ENCODE peak calls at places on chromosomes 3 and 15, in nine cellular contexts. B, D, U, W, K, J, I, Z and H are unnamed samples.

GRCh38 chr3:192444096-192444790 is 283.1 kb downstream of the FGF12 start:
- DNase-seq in B (peak), D (peak), U (peak), W (peak), K (peak), J (peak), I (peak), Z (peak), H (peak)

GRCh38 chr3:66297260-66297863 is 76.6 kb downstream of the SLC25A26 start:
- DNase-seq in B (peak), D (peak), U (no peak), W (peak), K (no peak), J (no peak), I (no peak), Z (no peak), H (peak)

GRCh38 chr15:74798388-74799254 is 14.0 kb upstream of the LMAN1L start:
- DNase-seq in B (no peak), D (no peak), U (no peak), W (no peak), K (peak), J (peak), I (peak), Z (no peak), H (no peak)

GRCh38 chr15:47422901-47423300 is 294.4 kb upstream of the SEMA6D start:
- DNase-seq in B (no peak), D (no peak), U (no peak), W (peak), K (no peak), J (no peak), I (no peak), Z (no peak), H (peak)

GRCh38 chr15:80953001-80953952 is 36.3 kb downstream of the MESD start:
- DNase-seq in B (peak), D (peak), U (no peak), W (peak), K (no peak), J (no peak), I (no peak), Z (no peak), H (peak)

GRCh38 chr3:169100616-169101015 is 562.9 kb downstream of the MECOM start:
- DNase-seq in B (no peak), D (no peak), U (no peak), W (no peak), K (no peak), J (no peak), I (no peak), Z (no peak), H (no peak)

GRCh38 chr3:99808163-99808794 is 9.4 kb upstream of the CMSS1 start:
- DNase-seq in B (peak), D (peak), U (peak), W (peak), K (no peak), J (no peak), I (peak), Z (peak), H (peak)

GRCh38 chr3:116059421-116060096 is 385.7 kb downstream of the LSAMP start:
- DNase-seq in B (peak), D (peak), U (no peak), W (peak), K (no peak), J (no peak), I (peak), Z (peak), H (peak)

GRCh38 chr3:101784850-101785613 is 6.0 kb downstream of the NXPE3 start:
- DNase-seq in B (no peak), D (no peak), U (peak), W (no peak), K (no peak), J (no peak), I (no peak), Z (no peak), H (no peak)

GRCh38 chr15:39025331-39025730 is 460.7 kb upstream of the RASGRP1 start:
- DNase-seq in B (peak), D (no peak), U (no peak), W (peak), K (peak), J (no peak), I (no peak), Z (no peak), H (peak)

GRCh38 chr3:45343947-45344346 is 44.4 kb upstream of the LARS2 start:
- DNase-seq in B (no peak), D (peak), U (peak), W (peak), K (no peak), J (no peak), I (no peak), Z (no peak), H (peak)

GRCh38 chr15:64883097-64883581 is 28.6 kb upstream of the ANKDD1A start:
- DNase-seq in B (peak), D (peak), U (peak), W (peak), K (no peak), J (no peak), I (no peak), Z (no peak), H (peak)

GRCh38 chr3:114569186-114569585 is 275.4 kb downstream of the TIGIT start:
- DNase-seq in B (no peak), D (no peak), U (no peak), W (peak), K (no peak), J (no peak), I (no peak), Z (no peak), H (no peak)

GRCh38 chr15:61132211-61132610 is 96.9 kb downstream of the RORA start:
- DNase-seq in B (no peak), D (no peak), U (no peak), W (no peak), K (no peak), J (no peak), I (no peak), Z (no peak), H (no peak)

GRCh38 chr15:33191641-33192040 is 2.9 kb downstream of the FMN1 start:
- DNase-seq in B (no peak), D (no peak), U (no peak), W (no peak), K (no peak), J (no peak), I (no peak), Z (no peak), H (no peak)

GRCh38 chr15:80694624-80695098 is 449 bp upstream of the ABHD17C start:
- DNase-seq in B (peak), D (peak), U (peak), W (peak), K (peak), J (peak), I (no peak), Z (no peak), H (no peak)

GRCh38 chr15:48607846-48608245 is 37.7 kb downstream of the FBN1 start:
- DNase-seq in B (no peak), D (no peak), U (no peak), W (no peak), K (no peak), J (no peak), I (no peak), Z (no peak), H (no peak)

GRCh38 chr3:65170357-65171090 is 482.7 kb upstream of the ADAMTS9 start:
- DNase-seq in B (peak), D (peak), U (peak), W (peak), K (peak), J (peak), I (peak), Z (peak), H (peak)

GRCh38 chr3:59438492-59438891 is 388.7 kb upstream of the CFAP20DC start:
- DNase-seq in B (no peak), D (no peak), U (no peak), W (no peak), K (no peak), J (no peak), I (no peak), Z (no peak), H (no peak)

GRCh38 chr3:11438636-11439035 is 166.4 kb downstream of the ATG7 start:
- DNase-seq in B (no peak), D (peak), U (no peak), W (peak), K (no peak), J (peak), I (no peak), Z (no peak), H (peak)

GRCh38 chr3:127736801-127737539 is 64.2 kb downstream of the ABTB1 start:
- DNase-seq in B (no peak), D (no peak), U (no peak), W (no peak), K (no peak), J (no peak), I (no peak), Z (no peak), H (no peak)

GRCh38 chr3:170725285-170725731 is 139.4 kb upstream of the SLC7A14 start:
- DNase-seq in B (peak), D (peak), U (no peak), W (peak), K (no peak), J (no peak), I (no peak), Z (no peak), H (peak)
- TF ChIP-seq CTCF in B (peak), D (peak), U (no peak), W (no peak), K (no peak), J (no peak), I (no peak), Z (no peak), H (peak)

GRCh38 chr3:160673188-160673587 is 3.8 kb upstream of the ARL14 start:
- DNase-seq in B (no peak), D (no peak), U (no peak), W (no peak), K (no peak), J (no peak), I (no peak), Z (no peak), H (no peak)

GRCh38 chr3:160678447-160678846 is 1.5 kb downstream of the ARL14 start:
- DNase-seq in B (no peak), D (no peak), U (no peak), W (no peak), K (no peak), J (no peak), I (peak), Z (peak), H (no peak)

GRCh38 chr3:160677459-160677901 is 520 bp downstream of the ARL14 start:
- DNase-seq in B (peak), D (no peak), U (no peak), W (peak), K (no peak), J (no peak), I (peak), Z (no peak), H (no peak)

GRCh38 chr3:160676547-160677303 is at the start of gene ARL14:
- DNase-seq in B (peak), D (peak), U (no peak), W (peak), K (no peak), J (no peak), I (peak), Z (peak), H (peak)

GRCh38 chr3:160675566-160676124 is 1.3 kb upstream of the ARL14 start:
- DNase-seq in B (no peak), D (no peak), U (no peak), W (no peak), K (no peak), J (no peak), I (no peak), Z (no peak), H (no peak)
- H3K4me3 ChIP-seq in B (no peak), D (no peak), U (no peak), W (no peak), K (no peak), J (no peak), I (no peak), Z (no peak), H (no peak)

GRCh38 chr15:52161406-52161966 is 29.7 kb downstream of the GNB5 start:
- DNase-seq in B (no peak), D (no peak), U (no peak), W (no peak), K (no peak), J (no peak), I (no peak), Z (no peak), H (no peak)

GRCh38 chr15:52162876-52163275 is 28.3 kb downstream of the GNB5 start:
- DNase-seq in B (no peak), D (no peak), U (no peak), W (no peak), K (no peak), J (no peak), I (no peak), Z (no peak), H (no peak)

GRCh38 chr15:52164631-52165265 is 26.4 kb downstream of the GNB5 start:
- DNase-seq in B (peak), D (peak), U (peak), W (peak), K (no peak), J (no peak), I (no peak), Z (no peak), H (peak)

GRCh38 chr15:52162260-52162659 is 28.9 kb downstream of the GNB5 start:
- DNase-seq in B (peak), D (no peak), U (no peak), W (peak), K (no peak), J (no peak), I (no peak), Z (no peak), H (peak)

DNA sequence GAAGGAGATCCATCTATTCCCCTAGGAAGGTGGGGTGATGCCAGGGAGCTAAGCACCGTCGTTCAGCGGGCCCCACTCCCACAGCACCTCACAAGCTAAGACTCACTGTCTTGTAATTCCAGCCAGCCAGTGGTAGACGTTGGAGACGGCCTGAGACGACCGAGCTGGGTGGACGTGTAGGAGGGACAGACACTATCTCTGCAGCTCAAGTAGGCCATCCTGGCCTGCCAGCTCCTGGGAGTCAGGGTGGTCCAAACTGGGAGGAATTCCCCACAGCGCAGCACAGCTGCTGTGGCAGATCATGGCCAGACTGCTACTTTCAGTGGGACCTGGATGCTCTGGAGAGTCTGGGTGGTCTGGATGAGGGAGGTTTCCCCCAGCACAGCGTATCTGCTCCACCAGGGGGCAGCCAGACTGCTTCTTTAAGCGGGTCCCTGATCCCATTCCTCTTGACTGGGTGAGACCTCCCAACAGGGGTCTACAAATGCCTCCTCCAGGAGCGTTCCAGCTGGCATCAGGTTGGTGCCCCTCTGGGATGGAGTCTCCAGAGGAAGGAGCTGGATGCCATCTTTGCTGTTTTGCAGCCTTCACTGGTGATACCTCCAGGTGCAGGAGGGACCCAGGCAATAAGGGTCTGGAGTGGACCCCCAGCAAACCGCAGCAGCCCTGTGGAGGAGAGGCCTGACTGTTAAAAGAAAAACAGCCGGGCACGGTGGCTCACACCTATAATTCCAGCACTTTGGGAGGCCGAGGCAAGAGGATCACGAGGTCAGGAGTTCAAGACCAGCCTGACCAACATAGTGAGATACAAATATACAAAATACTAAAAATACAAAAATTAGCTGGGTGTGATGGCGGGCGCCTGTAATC is 27.6 kb downstream of the GNB5 start:
- DNase-seq in B (no peak), D (no peak), U (peak), W (no peak), K (no peak), J (no peak), I (no peak), Z (no peak), H (no peak)
- TF ChIP-seq CTCF in B (peak), D (no peak), U (peak), W (no peak), K (no peak), J (peak), I (no peak), Z (no peak), H (peak)

GRCh38 chr3:3707858-3708768 is 91.1 kb upstream of the LRRN1 start:
- DNase-seq in B (no peak), D (no peak), U (no peak), W (no peak), K (no peak), J (no peak), I (peak), Z (peak), H (no peak)
- H3K4me3 ChIP-seq in B (no peak), D (no peak), U (no peak), W (no peak), K (no peak), J (no peak), I (no peak), Z (no peak), H (no peak)

DNA sequence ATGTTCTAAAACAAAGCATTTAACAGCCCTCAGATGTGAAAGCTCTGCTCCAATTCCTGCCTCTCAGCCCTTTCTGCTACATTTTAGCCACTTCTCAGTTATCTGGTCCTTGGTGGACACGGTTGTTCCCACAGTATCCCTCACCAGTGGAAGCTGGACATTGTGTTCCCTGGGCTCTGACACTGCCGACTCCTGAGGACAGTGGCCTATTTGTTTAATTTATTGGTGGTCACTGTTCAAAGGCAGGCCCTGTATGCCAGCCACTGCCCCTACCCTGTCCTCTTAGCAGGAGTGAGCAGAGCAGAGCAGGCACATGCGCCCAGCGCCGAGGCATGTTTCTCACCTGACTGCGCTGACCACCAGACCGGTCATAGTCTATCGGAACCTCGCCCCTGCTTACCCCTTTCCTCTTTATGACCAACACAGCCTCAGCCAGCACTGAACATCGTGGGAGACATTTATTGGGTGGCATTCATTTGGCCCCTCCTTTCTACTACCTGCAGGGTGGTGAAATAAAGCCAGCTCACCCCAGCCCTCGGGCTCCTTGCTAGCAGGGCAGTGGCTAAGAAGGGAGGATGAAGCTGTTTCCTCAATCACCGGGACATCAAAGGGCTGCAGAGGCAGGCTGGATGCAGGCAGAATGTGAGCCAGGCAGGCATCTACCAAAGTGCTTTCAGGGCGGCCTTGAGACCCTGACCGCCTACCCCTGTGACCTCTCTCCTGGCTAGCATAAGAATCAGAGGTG is 54.3 kb upstream of the HACD2 start:
- DNase-seq in B (no peak), D (no peak), U (no peak), W (no peak), K (no peak), J (no peak), I (no peak), Z (no peak), H (no peak)
- TF ChIP-seq CTCF in B (no peak), D (no peak), U (no peak), W (no peak), K (no peak), J (no peak), I (no peak), Z (no peak), H (no peak)

GRCh38 chr15:66803182-66803729 is 101.2 kb downstream of the SMAD6 start:
- DNase-seq in B (peak), D (peak), U (no peak), W (peak), K (peak), J (peak), I (peak), Z (peak), H (peak)
- H3K4me3 ChIP-seq in B (peak), D (no peak), U (no peak), W (no peak), K (no peak), J (no peak), I (no peak), Z (no peak), H (no peak)